ENCODE peak calls at places on chromosomes 5 and 9, in four cellular contexts. A is GM13976, Q is erythroblast, V is NAMALWA. L is an unnamed sample.
A peak's percentile ranks its signal among the peaks of the same experiment; 100 is the strongest.

GRCh38 chr5:151679421-151680155 is 7.1 kb downstream of the SPARC start:
- DNase-seq in A (no peak), Q (no peak), V (no peak), L (no peak)

GRCh38 chr5:68369436-68370125 is 154.0 kb downstream of the PIK3R1 start:
- DNase-seq in A (no peak), Q (peak; percentile 63), V (no peak), L (peak; percentile 31)

GRCh38 chr5:120533581-120533980 is 69.5 kb downstream of the PRR16 start:
- DNase-seq in A (no peak), Q (no peak), V (no peak), L (no peak)

GRCh38 chr5:65412842-65413241 is 68.9 kb downstream of the ADAMTS6 start:
- DNase-seq in A (no peak), Q (no peak), V (no peak), L (no peak)

GRCh38 chr9:133783331-133783731 is 45.2 kb upstream of the SARDH start:
- DNase-seq in A (no peak), Q (no peak), V (no peak), L (no peak)

GRCh38 chr9:221989-222776 is 7.5 kb downstream of the DOCK8 start:
- DNase-seq in A (no peak), Q (no peak), V (no peak), L (peak; percentile 82)

GRCh38 chr9:76576344-76576743 is 117.4 kb downstream of the GCNT1 start:
- DNase-seq in A (peak; percentile 83), Q (peak; percentile 25), V (peak; percentile 41), L (peak; percentile 97)

GRCh38 chr5:83711982-83712601 is 8.6 kb downstream of the HAPLN1 start:
- DNase-seq in A (peak; percentile 41), Q (peak; percentile 64), V (peak; percentile 62), L (peak; percentile 27)

GRCh38 chr5:90606539-90606938 is 47.9 kb downstream of the ADGRV1 start:
- DNase-seq in A (no peak), Q (peak; percentile 25), V (peak; percentile 24), L (no peak)

GRCh38 chr5:2700876-2701275 is 50.6 kb downstream of the IRX2 start:
- DNase-seq in A (no peak), Q (no peak), V (no peak), L (no peak)

GRCh38 chr9:137951597-137952490 is 74.3 kb downstream of the CACNA1B start:
- DNase-seq in A (peak; percentile 10), Q (no peak), V (no peak), L (no peak)

GRCh38 chr9:13318027-13318426 is 38.5 kb upstream of the MPDZ start:
- DNase-seq in A (no peak), Q (no peak), V (no peak), L (no peak)

GRCh38 chr5:139847790-139848507 is 52.3 kb downstream of the PSD2 start:
- DNase-seq in A (peak; percentile 83), Q (peak; percentile 14), V (no peak), L (peak; percentile 68)

GRCh38 chr9:35349287-35349990 is 140.5 kb upstream of the RUSC2 start:
- DNase-seq in A (no peak), Q (no peak), V (no peak), L (no peak)

GRCh38 chr9:132591244-132591643 is 8.8 kb downstream of the BARHL1 start:
- DNase-seq in A (no peak), Q (no peak), V (no peak), L (no peak)

GRCh38 chr9:75061169-75061568 is 26.8 kb downstream of the NMRK1 start:
- DNase-seq in A (no peak), Q (no peak), V (no peak), L (no peak)

GRCh38 chr9:131289301-131290038 is at the start of gene PLPP7:
- DNase-seq in A (peak; percentile 81), Q (peak; percentile 17), V (peak; percentile 23), L (no peak)

GRCh38 chr9:14349818-14350333 is 35.9 kb upstream of the NFIB start:
- DNase-seq in A (no peak), Q (no peak), V (no peak), L (no peak)

GRCh38 chr5:172678902-172679301 is 37.8 kb downstream of the NEURL1B start:
- DNase-seq in A (no peak), Q (no peak), V (no peak), L (no peak)

GRCh38 chr9:135772056-135773042 is 70.4 kb downstream of the KCNT1 start:
- DNase-seq in A (no peak), Q (no peak), V (peak; percentile 35), L (no peak)

GRCh38 chr5:38598296-38598993 is 42.0 kb upstream of the LIFR start:
- DNase-seq in A (no peak), Q (no peak), V (no peak), L (no peak)

GRCh38 chr5:172683696-172684464 is 42.8 kb downstream of the NEURL1B start:
- DNase-seq in A (peak; percentile 54), Q (peak; percentile 15), V (no peak), L (no peak)

GRCh38 chr9:2286825-2287455 is 271.8 kb downstream of the SMARCA2 start:
- DNase-seq in A (no peak), Q (no peak), V (no peak), L (no peak)

GRCh38 chr5:26641492-26641891 is 396.9 kb downstream of the CDH9 start:
- DNase-seq in A (no peak), Q (no peak), V (no peak), L (no peak)

GRCh38 chr5:172556262-172556661 is 84.8 kb upstream of the NEURL1B start:
- DNase-seq in A (no peak), Q (no peak), V (no peak), L (no peak)

GRCh38 chr5:175743676-175744210 is 85.9 kb downstream of the HRH2 start:
- DNase-seq in A (no peak), Q (no peak), V (no peak), L (no peak)

GRCh38 chr9:134440636-134441226 is 114.5 kb downstream of the RXRA start:
- DNase-seq in A (no peak), Q (no peak), V (no peak), L (no peak)

GRCh38 chr5:64074533-64074932 is 91.1 kb upstream of the RNF180 start:
- DNase-seq in A (peak; percentile 40), Q (peak; percentile 19), V (peak; percentile 68), L (peak; percentile 33)

GRCh38 chr9:13552606-13553215 is 273.2 kb upstream of the MPDZ start:
- DNase-seq in A (no peak), Q (no peak), V (no peak), L (no peak)

GRCh38 chr5:68384936-68385594 is 169.5 kb downstream of the PIK3R1 start:
- DNase-seq in A (no peak), Q (no peak), V (no peak), L (no peak)

GRCh38 chr5:72436796-72437471 is 70.3 kb downstream of the ZNF366 start:
- DNase-seq in A (no peak), Q (no peak), V (no peak), L (no peak)

GRCh38 chr9:27292646-27293045 is 4.3 kb downstream of the EQTN start:
- DNase-seq in A (no peak), Q (no peak), V (no peak), L (no peak)

L was measured in KBM-7.